ENCODE peak calls at places on chromosomes 12 and 14, in ten cellular contexts. One of them, this sample, is unnamed.

GRCh38 chr14:92421756-92422155 is 91.8 kb upstream of the RIN3 start:
- DNase-seq in HCT116: no peak
- DNase-seq in breast epithelium: no peak
- DNase-seq in RWPE1: no peak
- DNase-seq in psoas muscle: no peak
- DNase-seq in CD8-positive, alpha-beta T cell: no peak
- DNase-seq in esophagus squamous epithelium: no peak
- DNase-seq in body of pancreas: no peak
- DNase-seq in A549: no peak
- DNase-seq in tibial artery: no peak
- DNase-seq in this sample: no peak

GRCh38 chr12:95633049-95633545 is 81.8 kb upstream of the USP44 start:
- DNase-seq in body of pancreas: peak
- DNase-seq in CD8-positive, alpha-beta T cell: no peak
- DNase-seq in tibial artery: peak
- DNase-seq in RWPE1: peak
- DNase-seq in A549: peak
- DNase-seq in esophagus squamous epithelium: no peak
- DNase-seq in breast epithelium: no peak
- DNase-seq in HCT116: peak
- DNase-seq in psoas muscle: no peak
- DNase-seq in this sample: no peak

GRCh38 chr14:95059126-95059525 is 98.2 kb downstream of the DICER1 start:
- DNase-seq in tibial artery: no peak
- DNase-seq in HCT116: no peak
- DNase-seq in A549: no peak
- DNase-seq in breast epithelium: no peak
- DNase-seq in psoas muscle: no peak
- DNase-seq in CD8-positive, alpha-beta T cell: no peak
- DNase-seq in RWPE1: no peak
- DNase-seq in esophagus squamous epithelium: no peak
- DNase-seq in body of pancreas: no peak
- DNase-seq in this sample: no peak

GRCh38 chr14:99009875-99010274 is 262.1 kb downstream of the BCL11B start:
- DNase-seq in esophagus squamous epithelium: no peak
- DNase-seq in A549: no peak
- DNase-seq in CD8-positive, alpha-beta T cell: no peak
- DNase-seq in body of pancreas: no peak
- DNase-seq in psoas muscle: no peak
- DNase-seq in breast epithelium: no peak
- DNase-seq in RWPE1: no peak
- DNase-seq in HCT116: no peak
- DNase-seq in tibial artery: no peak
- DNase-seq in this sample: peak

GRCh38 chr14:92754956-92755355 is 6.5 kb upstream of the LGMN start:
- DNase-seq in body of pancreas: peak
- DNase-seq in esophagus squamous epithelium: no peak
- DNase-seq in tibial artery: no peak
- DNase-seq in CD8-positive, alpha-beta T cell: no peak
- DNase-seq in HCT116: no peak
- DNase-seq in psoas muscle: no peak
- DNase-seq in breast epithelium: no peak
- DNase-seq in A549: no peak
- DNase-seq in RWPE1: no peak
- DNase-seq in this sample: no peak

GRCh38 chr12:83954939-83955601 is 957.5 kb downstream of the SLC6A15 start:
- DNase-seq in body of pancreas: no peak
- DNase-seq in HCT116: peak
- DNase-seq in A549: peak
- DNase-seq in breast epithelium: no peak
- DNase-seq in RWPE1: no peak
- DNase-seq in tibial artery: no peak
- DNase-seq in esophagus squamous epithelium: no peak
- DNase-seq in psoas muscle: no peak
- DNase-seq in CD8-positive, alpha-beta T cell: no peak
- DNase-seq in this sample: no peak

GRCh38 chr14:55568618-55569017 is 11.4 kb upstream of the KTN1 start:
- DNase-seq in psoas muscle: no peak
- DNase-seq in A549: no peak
- DNase-seq in breast epithelium: no peak
- DNase-seq in esophagus squamous epithelium: no peak
- DNase-seq in RWPE1: no peak
- DNase-seq in body of pancreas: no peak
- DNase-seq in tibial artery: no peak
- DNase-seq in HCT116: no peak
- DNase-seq in CD8-positive, alpha-beta T cell: no peak
- DNase-seq in this sample: no peak

GRCh38 chr12:27899151-27899661 is 73.3 kb downstream of the PTHLH start:
- DNase-seq in CD8-positive, alpha-beta T cell: no peak
- DNase-seq in body of pancreas: no peak
- DNase-seq in A549: peak
- DNase-seq in HCT116: no peak
- DNase-seq in tibial artery: no peak
- DNase-seq in RWPE1: peak
- DNase-seq in esophagus squamous epithelium: no peak
- DNase-seq in breast epithelium: no peak
- DNase-seq in psoas muscle: no peak
- DNase-seq in this sample: no peak

GRCh38 chr12:50057000-50057841 is at the start of gene ASIC1:
- DNase-seq in tibial artery: peak
- DNase-seq in HCT116: peak
- DNase-seq in esophagus squamous epithelium: no peak
- DNase-seq in body of pancreas: peak
- DNase-seq in breast epithelium: peak
- DNase-seq in A549: peak
- DNase-seq in psoas muscle: peak
- DNase-seq in RWPE1: peak
- DNase-seq in CD8-positive, alpha-beta T cell: peak
- DNase-seq in this sample: peak
- H3K27ac ChIP-seq in tibial artery: peak
- H3K27ac ChIP-seq in HCT116: peak
- H3K27ac ChIP-seq in esophagus squamous epithelium: peak
- H3K27ac ChIP-seq in body of pancreas: no peak
- H3K27ac ChIP-seq in breast epithelium: no peak
- H3K27ac ChIP-seq in A549: peak
- H3K27ac ChIP-seq in psoas muscle: no peak
- H3K27ac ChIP-seq in RWPE1: peak
- H3K27ac ChIP-seq in CD8-positive, alpha-beta T cell: no peak
- H3K27ac ChIP-seq in this sample: no peak

GRCh38 chr14:34420547-34421150 is 41.4 kb downstream of the SPTSSA start:
- DNase-seq in esophagus squamous epithelium: no peak
- DNase-seq in body of pancreas: no peak
- DNase-seq in RWPE1: no peak
- DNase-seq in CD8-positive, alpha-beta T cell: no peak
- DNase-seq in A549: no peak
- DNase-seq in HCT116: no peak
- DNase-seq in tibial artery: no peak
- DNase-seq in psoas muscle: no peak
- DNase-seq in breast epithelium: no peak
- DNase-seq in this sample: no peak

GRCh38 chr14:34426313-34427295 is 35.4 kb downstream of the SPTSSA start:
- DNase-seq in A549: no peak
- DNase-seq in CD8-positive, alpha-beta T cell: no peak
- DNase-seq in breast epithelium: no peak
- DNase-seq in RWPE1: no peak
- DNase-seq in HCT116: no peak
- DNase-seq in tibial artery: no peak
- DNase-seq in psoas muscle: no peak
- DNase-seq in body of pancreas: peak
- DNase-seq in esophagus squamous epithelium: no peak
- DNase-seq in this sample: no peak

GRCh38 chr14:34425095-34425851 is 36.8 kb downstream of the SPTSSA start:
- DNase-seq in esophagus squamous epithelium: no peak
- DNase-seq in body of pancreas: peak
- DNase-seq in HCT116: no peak
- DNase-seq in psoas muscle: no peak
- DNase-seq in tibial artery: no peak
- DNase-seq in A549: no peak
- DNase-seq in CD8-positive, alpha-beta T cell: no peak
- DNase-seq in RWPE1: no peak
- DNase-seq in breast epithelium: no peak
- DNase-seq in this sample: no peak

GRCh38 chr14:34423445-34423844 is 38.6 kb downstream of the SPTSSA start:
- DNase-seq in body of pancreas: no peak
- DNase-seq in tibial artery: no peak
- DNase-seq in breast epithelium: no peak
- DNase-seq in HCT116: no peak
- DNase-seq in RWPE1: no peak
- DNase-seq in CD8-positive, alpha-beta T cell: no peak
- DNase-seq in A549: no peak
- DNase-seq in esophagus squamous epithelium: no peak
- DNase-seq in psoas muscle: no peak
- DNase-seq in this sample: no peak

DNA sequence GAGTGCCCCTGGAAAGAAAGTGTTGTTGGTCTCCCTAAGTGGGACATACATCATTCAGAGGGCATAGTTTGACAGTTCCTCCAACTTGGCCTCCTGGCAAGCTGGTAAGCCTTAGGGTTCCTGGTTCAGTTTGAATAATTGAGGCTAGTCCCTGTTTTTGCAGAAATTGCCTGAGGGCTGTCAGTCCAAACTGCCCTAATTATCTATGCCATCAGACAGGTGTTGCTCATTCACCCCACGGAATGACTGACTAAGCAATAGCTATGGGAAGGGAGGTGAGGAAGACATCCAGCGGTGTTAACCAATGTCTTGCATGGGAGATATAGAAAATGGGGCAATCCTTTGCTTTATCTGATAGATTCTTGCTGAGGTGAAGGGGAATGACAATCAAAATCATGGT is 37.6 kb downstream of the SPTSSA start:
- DNase-seq in esophagus squamous epithelium: no peak
- DNase-seq in body of pancreas: no peak
- DNase-seq in tibial artery: no peak
- DNase-seq in psoas muscle: no peak
- DNase-seq in CD8-positive, alpha-beta T cell: no peak
- DNase-seq in breast epithelium: no peak
- DNase-seq in A549: no peak
- DNase-seq in HCT116: no peak
- DNase-seq in RWPE1: peak
- DNase-seq in this sample: no peak
- TF ChIP-seq CTCF in esophagus squamous epithelium: no peak
- TF ChIP-seq CTCF in body of pancreas: no peak
- TF ChIP-seq CTCF in tibial artery: no peak
- TF ChIP-seq CTCF in psoas muscle: no peak
- TF ChIP-seq CTCF in CD8-positive, alpha-beta T cell: no peak
- TF ChIP-seq CTCF in breast epithelium: no peak
- TF ChIP-seq CTCF in A549: no peak
- TF ChIP-seq CTCF in HCT116: no peak
- TF ChIP-seq CTCF in RWPE1: no peak
- TF ChIP-seq CTCF in this sample: no peak

GRCh38 chr14:76780058-76780345 is 18.7 kb downstream of the VASH1 start:
- DNase-seq in breast epithelium: no peak
- DNase-seq in esophagus squamous epithelium: no peak
- DNase-seq in CD8-positive, alpha-beta T cell: no peak
- DNase-seq in psoas muscle: no peak
- DNase-seq in A549: no peak
- DNase-seq in tibial artery: no peak
- DNase-seq in RWPE1: no peak
- DNase-seq in body of pancreas: no peak
- DNase-seq in HCT116: no peak
- DNase-seq in this sample: no peak

GRCh38 chr14:76782115-76782884 is 21.0 kb downstream of the VASH1 start:
- DNase-seq in body of pancreas: no peak
- DNase-seq in esophagus squamous epithelium: no peak
- DNase-seq in breast epithelium: no peak
- DNase-seq in psoas muscle: no peak
- DNase-seq in HCT116: no peak
- DNase-seq in A549: no peak
- DNase-seq in CD8-positive, alpha-beta T cell: no peak
- DNase-seq in tibial artery: no peak
- DNase-seq in RWPE1: no peak
- DNase-seq in this sample: no peak

GRCh38 chr14:76781648-76782051 is 20.4 kb downstream of the VASH1 start:
- DNase-seq in tibial artery: no peak
- DNase-seq in esophagus squamous epithelium: no peak
- DNase-seq in A549: no peak
- DNase-seq in body of pancreas: no peak
- DNase-seq in breast epithelium: no peak
- DNase-seq in HCT116: no peak
- DNase-seq in CD8-positive, alpha-beta T cell: no peak
- DNase-seq in psoas muscle: no peak
- DNase-seq in RWPE1: no peak
- DNase-seq in this sample: no peak

GRCh38 chr14:76780360-76780759 is 19.1 kb downstream of the VASH1 start:
- DNase-seq in RWPE1: no peak
- DNase-seq in tibial artery: no peak
- DNase-seq in psoas muscle: no peak
- DNase-seq in esophagus squamous epithelium: no peak
- DNase-seq in HCT116: no peak
- DNase-seq in CD8-positive, alpha-beta T cell: no peak
- DNase-seq in body of pancreas: no peak
- DNase-seq in breast epithelium: no peak
- DNase-seq in A549: no peak
- DNase-seq in this sample: no peak

DNA sequence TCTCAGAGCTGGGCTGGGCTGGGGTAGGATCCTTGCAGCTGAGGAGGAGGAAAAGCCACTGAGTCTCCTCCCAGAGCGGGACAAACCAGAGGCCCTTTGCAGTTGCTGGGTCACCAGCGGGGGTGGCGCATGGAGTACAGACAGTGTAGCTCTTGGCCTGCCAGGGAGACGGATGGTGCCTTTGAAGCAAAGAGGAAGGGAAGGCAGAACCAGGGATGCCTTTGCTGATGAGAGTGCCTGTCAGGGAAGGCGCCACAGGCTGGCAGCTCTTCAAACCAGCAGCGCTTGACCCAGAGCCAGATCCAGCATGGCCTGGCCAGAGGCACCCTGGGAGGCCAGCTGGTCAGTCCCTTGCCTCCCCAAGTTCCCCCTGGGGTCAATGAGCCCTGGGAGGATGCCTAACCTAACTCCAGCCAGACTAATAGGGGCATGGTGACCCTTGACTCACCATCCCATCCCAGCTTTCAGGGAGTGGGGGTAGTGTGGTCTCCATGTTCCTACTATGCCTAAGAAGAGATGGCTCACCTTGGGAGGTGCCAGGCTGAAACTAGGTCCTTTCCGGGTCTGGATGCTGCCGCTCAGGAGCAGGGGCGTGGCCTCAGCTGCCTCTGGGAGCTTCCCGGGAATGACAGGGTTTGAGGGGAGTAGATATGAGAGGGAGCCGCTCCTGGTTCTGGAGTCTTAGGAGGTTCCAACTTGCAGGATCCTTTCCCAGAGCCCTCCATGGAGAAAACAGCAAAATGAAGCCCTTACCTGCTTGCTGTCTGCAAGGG is 19.8 kb downstream of the VASH1 start:
- DNase-seq in HCT116: no peak
- DNase-seq in RWPE1: no peak
- DNase-seq in body of pancreas: no peak
- DNase-seq in CD8-positive, alpha-beta T cell: no peak
- DNase-seq in tibial artery: no peak
- DNase-seq in A549: no peak
- DNase-seq in esophagus squamous epithelium: no peak
- DNase-seq in psoas muscle: no peak
- DNase-seq in breast epithelium: no peak
- DNase-seq in this sample: no peak
- H3K27ac ChIP-seq in HCT116: no peak
- H3K27ac ChIP-seq in RWPE1: peak
- H3K27ac ChIP-seq in body of pancreas: no peak
- H3K27ac ChIP-seq in CD8-positive, alpha-beta T cell: no peak
- H3K27ac ChIP-seq in tibial artery: peak
- H3K27ac ChIP-seq in A549: no peak
- H3K27ac ChIP-seq in esophagus squamous epithelium: no peak
- H3K27ac ChIP-seq in psoas muscle: no peak
- H3K27ac ChIP-seq in breast epithelium: no peak
- H3K27ac ChIP-seq in this sample: no peak

DNA sequence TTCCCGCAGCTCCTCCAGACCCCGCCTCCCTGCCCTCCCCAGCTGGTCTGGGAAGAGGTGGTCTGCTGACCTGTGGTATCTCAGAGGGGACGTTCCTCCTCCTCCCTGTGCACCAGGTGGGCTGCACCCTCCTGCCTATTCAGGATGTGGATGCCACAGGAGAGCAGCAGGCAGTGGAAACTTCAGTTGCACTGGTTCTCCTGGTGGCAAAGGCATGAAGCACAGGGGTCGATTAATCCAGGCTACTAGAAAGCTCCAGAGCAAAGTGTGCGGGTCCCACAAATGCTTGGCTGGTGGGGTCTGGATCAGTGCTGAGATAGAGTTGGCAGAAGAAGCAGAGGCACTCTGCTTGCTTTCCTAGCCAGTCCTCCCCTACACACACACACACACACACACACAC is 197.0 kb downstream of the SLC41A2 start:
- DNase-seq in tibial artery: no peak
- DNase-seq in esophagus squamous epithelium: no peak
- DNase-seq in HCT116: no peak
- DNase-seq in body of pancreas: no peak
- DNase-seq in psoas muscle: no peak
- DNase-seq in breast epithelium: no peak
- DNase-seq in RWPE1: no peak
- DNase-seq in A549: no peak
- DNase-seq in CD8-positive, alpha-beta T cell: no peak
- DNase-seq in this sample: no peak
- TF ChIP-seq CTCF in tibial artery: no peak
- TF ChIP-seq CTCF in esophagus squamous epithelium: no peak
- TF ChIP-seq CTCF in HCT116: no peak
- TF ChIP-seq CTCF in body of pancreas: no peak
- TF ChIP-seq CTCF in psoas muscle: no peak
- TF ChIP-seq CTCF in breast epithelium: no peak
- TF ChIP-seq CTCF in RWPE1: no peak
- TF ChIP-seq CTCF in A549: no peak
- TF ChIP-seq CTCF in CD8-positive, alpha-beta T cell: no peak
- TF ChIP-seq CTCF in this sample: no peak